ENCODE peak calls at places on chromosome 22, in ten cellular contexts. J is PC-3; B is body of pancreas; W is IMR-90; T is GM23248; I is adrenal gland; G is testis; D is suprapubic skin; A is effector memory CD4-positive, alpha-beta T cell; H is upper lobe of right lung. C is an unnamed sample. For H3K4me1, the result is how much of the 10 kb centered on the place peaks cover.

GRCh38 chr22:35629406-35630234 is 12.5 kb upstream of the MB start:
- DNase-seq in T (peak), I (peak), J (peak), G (peak), A (peak), D (peak), H (peak), W (peak), B (peak), C (no peak)

GRCh38 chr22:23751441-23751996 is 607 bp upstream of the ZNF70 start:
- DNase-seq in J (no peak), I (peak), T (no peak), A (no peak), D (no peak), H (no peak), W (no peak), G (peak), B (no peak), C (peak)

GRCh38 chr22:29731058-29731850 is 11.5 kb downstream of the CABP7 start:
- DNase-seq in H (no peak), D (no peak), J (no peak), W (no peak), G (no peak), T (no peak), A (no peak), B (no peak), I (no peak), C (no peak)

GRCh38 chr22:46454233-46454909 is 83.0 kb downstream of the CELSR1 start:
- DNase-seq in A (no peak), W (no peak), T (no peak), H (peak), I (no peak), B (no peak), G (no peak), D (no peak), J (no peak), C (no peak)

GRCh38 chr22:35642305-35642741 is 5.9 kb upstream of the APOL6 start:
- DNase-seq in T (peak), H (no peak), W (peak), B (no peak), A (no peak), J (no peak), D (no peak), G (peak), I (peak), C (no peak)

GRCh38 chr22:32911526-32911925 is 110.0 kb downstream of the TIMP3 start:
- DNase-seq in H (no peak), I (no peak), T (no peak), W (no peak), D (no peak), J (no peak), B (no peak), A (no peak), G (no peak), C (no peak)

GRCh38 chr22:50207383-50208031 is 6.7 kb downstream of the SELENOO start:
- DNase-seq in T (no peak), I (peak), J (no peak), H (no peak), W (no peak), D (no peak), A (no peak), G (no peak), B (no peak), C (peak)

GRCh38 chr22:49657974-49658550 is 169.6 kb downstream of the BRD1 start:
- DNase-seq in H (peak), J (no peak), I (no peak), W (no peak), A (no peak), B (no peak), G (no peak), D (no peak), T (no peak), C (no peak)

GRCh38 chr22:29801153-29801552 is 34.0 kb downstream of the UQCR10 start:
- DNase-seq in A (no peak), I (no peak), T (no peak), H (no peak), G (no peak), B (no peak), W (no peak), D (no peak), J (no peak), C (no peak)

GRCh38 chr22:45142376-45142775 is 21.3 kb upstream of the NUP50 start:
- DNase-seq in I (no peak), W (no peak), A (no peak), D (no peak), B (no peak), H (no peak), G (no peak), T (no peak), J (no peak), C (no peak)

GRCh38 chr22:23938328-23939016 is 22.5 kb downstream of the GSTT2B start:
- DNase-seq in I (peak), B (no peak), J (no peak), H (no peak), A (no peak), G (no peak), W (no peak), T (no peak), D (no peak), C (no peak)

GRCh38 chr22:17980638-17981051 is 43.7 kb downstream of the MICAL3 start:
- DNase-seq in A (no peak), H (peak), D (no peak), G (peak), I (peak), T (peak), B (no peak), W (peak), J (no peak), C (peak)

GRCh38 chr22:46105494-46106278 is 44.6 kb upstream of the PPARA start:
- DNase-seq in W (peak), T (peak), J (no peak), A (no peak), G (no peak), D (no peak), B (peak), H (no peak), I (peak), C (no peak)

GRCh38 chr22:28771195-28771791 is 1.2 kb upstream of the CCDC117 start:
- DNase-seq in G (no peak), I (no peak), J (no peak), H (no peak), W (no peak), B (no peak), T (no peak), A (no peak), D (no peak), C (no peak)

GRCh38 chr22:49724030-49724892 is 103.4 kb downstream of the BRD1 start:
- DNase-seq in I (no peak), G (peak), J (peak), D (no peak), H (peak), W (no peak), T (no peak), B (no peak), A (no peak), C (no peak)

GRCh38 chr22:36022162-36022561 is 6.5 kb downstream of the RBFOX2 start:
- DNase-seq in H (no peak), A (no peak), I (no peak), W (peak), B (no peak), D (no peak), G (no peak), J (no peak), T (peak), C (no peak)

GRCh38 chr22:32668254-32669094 is 133.0 kb upstream of the TIMP3 start:
- DNase-seq in G (peak), H (no peak), I (no peak), J (no peak), D (no peak), T (no peak), W (no peak), A (no peak), B (no peak), C (no peak)

GRCh38 chr22:27377501-27377900 is 424.1 kb downstream of the MN1 start:
- DNase-seq in W (no peak), H (no peak), J (no peak), D (no peak), G (no peak), B (peak), T (no peak), I (no peak), A (no peak), C (no peak)

GRCh38 chr22:28600546-28601143 is 79.0 kb downstream of the TTC28 start:
- DNase-seq in I (no peak), H (no peak), D (no peak), W (peak), B (no peak), A (no peak), T (peak), J (peak), G (no peak), C (peak)

GRCh38 chr22:45290410-45290936 is 5.7 kb downstream of the UPK3A start:
- DNase-seq in G (no peak), I (no peak), W (peak), T (peak), H (no peak), J (peak), B (no peak), D (no peak), A (no peak), C (peak)

GRCh38 chr22:46071451-46072029 is 78.8 kb upstream of the PPARA start:
- DNase-seq in I (peak), H (peak), A (peak), W (peak), J (peak), B (peak), G (peak), T (peak), D (peak), C (peak)

GRCh38 chr22:31567702-31568101 is 71.4 kb downstream of the SFI1 start:
- DNase-seq in B (no peak), A (no peak), W (no peak), T (no peak), G (no peak), D (no peak), H (no peak), I (no peak), J (no peak), C (no peak)

GRCh38 chr22:38707346-38707745 is 1.6 kb downstream of the GTPBP1 start:
- DNase-seq in B (no peak), D (no peak), I (no peak), G (no peak), H (no peak), W (peak), A (no peak), T (peak), J (peak), C (no peak)
- H3K4me1 ChIP-seq in B (under half), D (under half), I (under half), G (under half), H (under half), W (under half), A (under half), T (under half), J (under half), C (under half)

DNA sequence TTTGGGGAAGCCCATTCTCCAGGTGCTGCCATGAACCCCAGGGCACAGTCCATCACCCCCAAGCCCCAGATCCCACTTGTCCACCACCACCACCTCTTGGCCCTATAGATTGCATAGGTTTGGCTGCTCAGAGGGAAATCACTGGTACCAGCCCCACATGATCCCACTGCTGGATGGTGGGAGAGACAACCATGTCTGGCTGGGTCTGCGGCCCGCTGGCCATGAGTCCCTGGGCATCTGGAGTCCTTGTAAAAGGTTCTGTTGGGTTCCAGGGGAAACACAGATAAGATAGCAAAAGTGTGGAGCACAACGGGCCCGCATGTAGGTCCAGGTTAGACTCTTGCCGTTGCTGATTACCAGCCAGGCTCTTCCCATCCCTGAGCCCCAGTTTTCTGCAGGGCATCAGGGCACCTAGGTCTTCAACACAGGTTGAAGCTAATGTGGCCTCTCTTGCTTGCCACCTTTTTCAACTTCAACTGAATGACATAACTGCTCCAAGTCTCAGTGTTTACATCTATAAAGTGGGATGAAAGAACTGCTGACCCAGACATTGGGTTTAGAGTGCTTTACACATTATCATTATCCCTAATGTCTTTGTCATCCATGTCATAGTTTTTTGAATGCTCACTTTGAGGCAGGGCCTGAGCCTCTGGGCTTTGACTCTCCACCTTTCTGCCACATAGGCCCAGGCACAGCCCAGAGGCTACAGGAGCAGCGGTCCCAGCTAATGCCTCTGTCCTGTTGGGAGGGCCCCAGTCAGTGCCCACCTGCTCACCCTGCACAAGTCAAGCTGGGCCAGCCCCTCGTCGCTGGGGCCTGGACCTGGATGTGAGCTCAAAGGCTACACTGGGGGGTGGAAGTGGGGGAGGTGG is 1.0 kb upstream of the TANGO2 start:
- DNase-seq in A (no peak), T (no peak), I (no peak), B (peak), D (no peak), W (no peak), G (no peak), H (no peak), J (no peak), C (peak)
- H3K4me3 ChIP-seq in A (peak), T (peak), I (no peak), B (no peak), D (peak), W (peak), G (no peak), H (peak), J (peak), C (peak)

GRCh38 chr22:25736378-25737011 is 5.5 kb upstream of the MYO18B start:
- DNase-seq in J (no peak), G (no peak), I (no peak), H (no peak), W (no peak), T (no peak), D (no peak), A (no peak), B (no peak), C (no peak)

GRCh38 chr22:25739659-25740344 is 2.2 kb upstream of the MYO18B start:
- DNase-seq in H (no peak), B (no peak), T (no peak), D (no peak), I (no peak), G (no peak), W (no peak), J (no peak), A (no peak), C (no peak)

DNA sequence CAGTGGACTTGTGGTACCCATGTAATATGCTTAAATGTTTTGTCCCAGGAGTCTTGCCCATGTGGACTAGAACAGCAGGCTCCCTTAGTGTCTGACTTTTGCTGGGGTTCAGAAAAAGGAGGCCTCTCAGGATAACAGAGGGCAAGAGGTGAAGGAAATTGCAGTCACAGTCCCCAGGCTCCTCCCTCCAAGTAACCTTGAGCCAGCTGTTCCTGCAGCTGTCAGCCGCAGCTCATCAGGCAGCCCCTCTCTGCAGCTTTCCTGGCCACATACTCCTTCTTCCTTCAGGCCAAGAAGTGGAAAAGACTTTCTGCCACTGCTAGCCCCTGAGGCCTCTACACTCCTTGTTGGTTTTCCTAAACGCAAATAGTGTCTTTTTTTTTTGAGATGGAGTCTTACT is 6.3 kb upstream of the MYO18B start:
- DNase-seq in B (no peak), D (no peak), I (no peak), J (no peak), T (no peak), G (no peak), H (no peak), A (no peak), W (no peak), C (no peak)
- H3K4me1 ChIP-seq in B (under half), D (under half), I (under half), J (under half), T (under half), G (under half), H (under half), A (under half), W (under half), C (under half)

GRCh38 chr22:37502342-37503182 is 16.4 kb upstream of the MFNG start:
- DNase-seq in J (peak), B (peak), T (no peak), D (no peak), G (no peak), W (no peak), A (no peak), H (peak), I (peak), C (no peak)
- H3K4me3 ChIP-seq in J (no peak), B (no peak), T (no peak), D (no peak), G (no peak), W (no peak), A (no peak), H (no peak), I (no peak), C (no peak)

GRCh38 chr22:42938449-42938848 is 76.5 kb downstream of the PACSIN2 start:
- DNase-seq in T (no peak), I (no peak), A (no peak), H (peak), W (no peak), B (no peak), D (no peak), J (no peak), G (no peak), C (no peak)
- H3K4me1 ChIP-seq in T (half or more), I (half or more), A (under half), H (half or more), W (under half), B (half or more), D (half or more), J (half or more), G (under half), C (under half)

GRCh38 chr22:41557401-41558240 is 3.2 kb upstream of the CSDC2 start:
- DNase-seq in W (peak), B (peak), A (no peak), I (peak), D (no peak), T (peak), J (no peak), H (peak), G (peak), C (no peak)

GRCh38 chr22:41562461-41562860 is 1.7 kb downstream of the CSDC2 start:
- DNase-seq in W (no peak), I (no peak), H (no peak), D (no peak), A (no peak), J (no peak), T (no peak), G (no peak), B (no peak), C (no peak)

GRCh38 chr22:41561788-41562187 is 978 bp downstream of the CSDC2 start:
- DNase-seq in I (peak), G (peak), D (no peak), J (no peak), H (no peak), W (no peak), A (no peak), T (no peak), B (peak), C (no peak)

GRCh38 chr22:41561335-41561734 is 525 bp downstream of the CSDC2 start:
- DNase-seq in A (no peak), G (peak), B (no peak), W (no peak), J (no peak), H (no peak), T (no peak), I (peak), D (no peak), C (peak)

GRCh38 chr22:41560095-41560487 is 719 bp upstream of the CSDC2 start:
- DNase-seq in A (no peak), B (no peak), J (no peak), G (peak), I (no peak), W (no peak), H (no peak), T (no peak), D (no peak), C (peak)
- H3K4me3 ChIP-seq in A (no peak), B (no peak), J (no peak), G (no peak), I (no peak), W (peak), H (peak), T (no peak), D (no peak), C (no peak)

DNA sequence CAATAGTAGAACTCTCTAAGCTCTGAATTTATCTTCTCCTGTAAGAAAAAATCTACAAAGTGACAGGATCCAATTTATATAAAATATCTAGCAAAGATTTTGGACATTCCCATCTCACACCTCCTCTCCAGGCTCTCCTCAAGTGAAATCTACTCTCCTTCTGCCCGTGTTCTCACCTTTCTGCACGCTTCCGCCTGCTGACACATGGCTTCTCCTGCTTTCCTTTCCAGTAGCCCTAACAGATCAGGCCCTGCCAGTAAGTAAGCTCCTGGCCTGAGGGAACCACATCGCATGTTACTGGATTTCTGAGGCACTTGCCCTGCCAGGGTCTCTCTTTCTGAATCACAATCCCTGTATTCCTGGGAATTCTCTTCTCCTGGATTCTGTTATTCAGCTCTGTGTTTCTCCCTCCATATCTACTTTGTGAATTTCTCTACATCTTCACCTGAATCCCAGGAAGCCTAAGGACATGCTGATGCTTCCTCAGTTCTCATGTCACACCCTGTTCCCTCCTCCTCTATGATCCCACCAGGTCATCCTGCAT is 53.3 kb upstream of the TOP3B start:
- DNase-seq in D (no peak), H (no peak), T (no peak), A (no peak), W (no peak), I (no peak), G (no peak), B (no peak), J (no peak), C (no peak)
- H3K4me1 ChIP-seq in D (under half), H (under half), T (under half), A (under half), W (under half), I (under half), G (under half), B (under half), J (under half), C (under half)

DNA sequence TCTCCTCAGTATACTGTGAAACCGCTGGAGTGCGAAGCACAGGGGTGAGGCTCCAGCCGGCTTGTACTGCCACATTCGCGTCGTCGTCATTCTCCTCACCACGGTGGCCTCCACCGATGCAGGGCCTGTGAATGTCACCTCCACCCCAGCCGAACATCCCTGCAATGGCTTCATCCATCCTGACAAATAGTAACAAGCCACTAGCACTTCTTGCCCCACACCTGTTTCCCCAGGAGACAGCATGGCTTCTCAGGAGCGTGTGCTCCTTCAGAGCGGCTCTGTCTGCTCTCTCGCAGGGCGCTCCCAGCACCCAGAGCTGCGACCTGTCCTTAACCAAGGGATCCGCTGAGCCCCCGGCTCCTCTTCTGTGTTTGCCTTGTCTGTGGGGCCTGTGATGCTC is 1165.4 kb downstream of the TBC1D22A start:
- DNase-seq in I (no peak), G (no peak), T (no peak), B (no peak), H (no peak), D (no peak), W (no peak), J (no peak), A (no peak), C (no peak)
- H3K4me3 ChIP-seq in I (no peak), G (no peak), T (no peak), B (no peak), H (no peak), D (no peak), W (no peak), J (no peak), A (no peak), C (no peak)

GRCh38 chr22:39409630-39410029 is 10.1 kb downstream of the TAB1 start:
- DNase-seq in J (no peak), A (no peak), G (no peak), D (no peak), H (no peak), T (no peak), B (no peak), I (no peak), W (no peak), C (no peak)
- H3K4me1 ChIP-seq in J (under half), A (under half), G (under half), D (half or more), H (under half), T (under half), B (under half), I (under half), W (under half), C (under half)

C was measured in BE2C.